ENCODE peak calls at places on chromosomes 3 and 15, in four cellular contexts. One of them, this sample, is unnamed.

GRCh38 chr3:99686955-99687612 is 48.7 kb downstream of the COL8A1 start:
- DNase-seq in AG10803: peak; percentile 71
- DNase-seq in cardiac fibroblast: peak; percentile 83
- DNase-seq in neural progenitor cell: peak; percentile 69
- DNase-seq in this sample: no peak

GRCh38 chr3:8458711-8459110 is 42.9 kb upstream of the LMCD1 start:
- DNase-seq in AG10803: peak; percentile 100
- DNase-seq in cardiac fibroblast: peak; percentile 69
- DNase-seq in neural progenitor cell: no peak
- DNase-seq in this sample: no peak

GRCh38 chr15:70831094-70831911 is 22.7 kb downstream of the LARP6 start:
- DNase-seq in AG10803: no peak
- DNase-seq in cardiac fibroblast: no peak
- DNase-seq in neural progenitor cell: no peak
- DNase-seq in this sample: no peak

GRCh38 chr3:177887475-177887874 is 648.8 kb upstream of the KCNMB2 start:
- DNase-seq in AG10803: no peak
- DNase-seq in cardiac fibroblast: no peak
- DNase-seq in neural progenitor cell: no peak
- DNase-seq in this sample: no peak

GRCh38 chr3:159246385-159246784 is 444.5 kb downstream of the MFSD1 start:
- DNase-seq in AG10803: no peak
- DNase-seq in cardiac fibroblast: no peak
- DNase-seq in neural progenitor cell: no peak
- DNase-seq in this sample: no peak

GRCh38 chr3:193693774-193694173 is 100.8 kb downstream of the OPA1 start:
- DNase-seq in AG10803: no peak
- DNase-seq in cardiac fibroblast: no peak
- DNase-seq in neural progenitor cell: no peak
- DNase-seq in this sample: no peak

GRCh38 chr3:37887062-37887461 is 25.4 kb downstream of the CTDSPL start:
- DNase-seq in AG10803: no peak
- DNase-seq in cardiac fibroblast: no peak
- DNase-seq in neural progenitor cell: no peak
- DNase-seq in this sample: no peak

GRCh38 chr3:197809356-197810020 is 18.4 kb downstream of the LRCH3 start:
- DNase-seq in AG10803: peak; percentile 93
- DNase-seq in cardiac fibroblast: peak; percentile 75
- DNase-seq in neural progenitor cell: no peak
- DNase-seq in this sample: no peak

GRCh38 chr3:196650740-196651311 is 11.3 kb downstream of the NRROS start:
- DNase-seq in AG10803: peak; percentile 96
- DNase-seq in cardiac fibroblast: peak; percentile 97
- DNase-seq in neural progenitor cell: no peak
- DNase-seq in this sample: peak; percentile 84

GRCh38 chr3:11690863-11691833 is 47.4 kb upstream of the VGLL4 start:
- DNase-seq in AG10803: peak; percentile 67
- DNase-seq in cardiac fibroblast: peak; percentile 48
- DNase-seq in neural progenitor cell: peak; percentile 7
- DNase-seq in this sample: no peak

GRCh38 chr15:89463113-89463512 is 33.3 kb downstream of the RHCG start:
- DNase-seq in AG10803: no peak
- DNase-seq in cardiac fibroblast: no peak
- DNase-seq in neural progenitor cell: no peak
- DNase-seq in this sample: no peak

GRCh38 chr3:156297582-156297981 is 177.2 kb downstream of the KCNAB1 start:
- DNase-seq in AG10803: no peak
- DNase-seq in cardiac fibroblast: no peak
- DNase-seq in neural progenitor cell: no peak
- DNase-seq in this sample: no peak

GRCh38 chr3:27756877-27757276 is 34.8 kb upstream of the EOMES start:
- DNase-seq in AG10803: no peak
- DNase-seq in cardiac fibroblast: peak; percentile 15
- DNase-seq in neural progenitor cell: no peak
- DNase-seq in this sample: no peak

GRCh38 chr3:49841126-49841525 is 15.2 kb downstream of the TRAIP start:
- DNase-seq in AG10803: no peak
- DNase-seq in cardiac fibroblast: peak; percentile 39
- DNase-seq in neural progenitor cell: peak; percentile 45
- DNase-seq in this sample: no peak

GRCh38 chr3:43885908-43886618 is 195.3 kb downstream of the ABHD5 start:
- DNase-seq in AG10803: no peak
- DNase-seq in cardiac fibroblast: no peak
- DNase-seq in neural progenitor cell: no peak
- DNase-seq in this sample: no peak

GRCh38 chr3:108437439-108437838 is 73.0 kb downstream of the MYH15 start:
- DNase-seq in AG10803: no peak
- DNase-seq in cardiac fibroblast: no peak
- DNase-seq in neural progenitor cell: no peak
- DNase-seq in this sample: no peak

GRCh38 chr15:97893988-97894387 is 66.5 kb upstream of the ARRDC4 start:
- DNase-seq in AG10803: no peak
- DNase-seq in cardiac fibroblast: no peak
- DNase-seq in neural progenitor cell: no peak
- DNase-seq in this sample: no peak

GRCh38 chr3:165667676-165668075 is 169.5 kb downstream of the BCHE start:
- DNase-seq in AG10803: no peak
- DNase-seq in cardiac fibroblast: no peak
- DNase-seq in neural progenitor cell: no peak
- DNase-seq in this sample: no peak

GRCh38 chr3:151308089-151308488 is 8.5 kb downstream of the GPR87 start:
- DNase-seq in AG10803: no peak
- DNase-seq in cardiac fibroblast: no peak
- DNase-seq in neural progenitor cell: no peak
- DNase-seq in this sample: no peak

GRCh38 chr3:98540346-98540745 is 8.6 kb downstream of the GPR15 start:
- DNase-seq in AG10803: no peak
- DNase-seq in cardiac fibroblast: no peak
- DNase-seq in neural progenitor cell: no peak
- DNase-seq in this sample: no peak

GRCh38 chr3:13214847-13215472 is 141.7 kb upstream of the IQSEC1 start:
- DNase-seq in AG10803: no peak
- DNase-seq in cardiac fibroblast: no peak
- DNase-seq in neural progenitor cell: no peak
- DNase-seq in this sample: no peak

GRCh38 chr3:100868894-100869293 is 124.3 kb downstream of the ABI3BP start:
- DNase-seq in AG10803: no peak
- DNase-seq in cardiac fibroblast: no peak
- DNase-seq in neural progenitor cell: no peak
- DNase-seq in this sample: no peak

GRCh38 chr3:122316368-122316767 is 8.7 kb upstream of the CSTA start:
- DNase-seq in AG10803: no peak
- DNase-seq in cardiac fibroblast: no peak
- DNase-seq in neural progenitor cell: no peak
- DNase-seq in this sample: no peak

GRCh38 chr15:101406014-101406413 is 83.5 kb downstream of the PCSK6 start:
- DNase-seq in AG10803: no peak
- DNase-seq in cardiac fibroblast: no peak
- DNase-seq in neural progenitor cell: no peak
- DNase-seq in this sample: no peak

GRCh38 chr3:161028485-161029018 is 76.6 kb downstream of the B3GALNT1 start:
- DNase-seq in AG10803: no peak
- DNase-seq in cardiac fibroblast: no peak
- DNase-seq in neural progenitor cell: peak; percentile 36
- DNase-seq in this sample: no peak

GRCh38 chr3:124882749-124883148 is 4.4 kb downstream of the ITGB5 start:
- DNase-seq in AG10803: no peak
- DNase-seq in cardiac fibroblast: no peak
- DNase-seq in neural progenitor cell: peak; percentile 84
- DNase-seq in this sample: no peak

GRCh38 chr3:124877617-124878016 is 9.5 kb downstream of the ITGB5 start:
- DNase-seq in AG10803: no peak
- DNase-seq in cardiac fibroblast: no peak
- DNase-seq in neural progenitor cell: no peak
- DNase-seq in this sample: no peak

GRCh38 chr3:124881976-124882697 is 5.0 kb downstream of the ITGB5 start:
- DNase-seq in AG10803: peak; percentile 40
- DNase-seq in cardiac fibroblast: no peak
- DNase-seq in neural progenitor cell: no peak
- DNase-seq in this sample: no peak

GRCh38 chr3:124878561-124879394 is 8.4 kb downstream of the ITGB5 start:
- DNase-seq in AG10803: peak; percentile 99
- DNase-seq in cardiac fibroblast: peak; percentile 92
- DNase-seq in neural progenitor cell: no peak
- DNase-seq in this sample: peak; percentile 93

DNA sequence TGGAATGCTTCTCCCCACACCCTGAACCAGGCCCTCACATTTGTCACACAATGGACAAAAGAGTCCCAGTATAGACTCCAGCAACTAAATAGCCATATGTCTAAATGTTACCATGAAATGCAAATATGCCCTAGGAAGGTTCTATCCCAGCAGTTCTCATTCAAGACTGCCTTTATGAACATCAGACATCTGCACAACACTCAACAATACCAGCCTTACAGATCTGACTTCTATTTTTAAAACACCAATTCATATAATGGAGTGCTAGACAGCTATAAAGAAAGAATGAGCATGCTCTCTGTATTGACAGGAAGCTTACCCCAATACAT is 7.8 kb downstream of the ITGB5 start:
- DNase-seq in AG10803: no peak
- DNase-seq in cardiac fibroblast: no peak
- DNase-seq in neural progenitor cell: no peak
- DNase-seq in this sample: no peak
- H3K4me3 ChIP-seq in AG10803: no peak overlapping the region
- H3K4me3 ChIP-seq in cardiac fibroblast: no peak overlapping the region
- H3K4me3 ChIP-seq in neural progenitor cell: no peak overlapping the region
- H3K4me3 ChIP-seq in this sample: no peak overlapping the region

DNA sequence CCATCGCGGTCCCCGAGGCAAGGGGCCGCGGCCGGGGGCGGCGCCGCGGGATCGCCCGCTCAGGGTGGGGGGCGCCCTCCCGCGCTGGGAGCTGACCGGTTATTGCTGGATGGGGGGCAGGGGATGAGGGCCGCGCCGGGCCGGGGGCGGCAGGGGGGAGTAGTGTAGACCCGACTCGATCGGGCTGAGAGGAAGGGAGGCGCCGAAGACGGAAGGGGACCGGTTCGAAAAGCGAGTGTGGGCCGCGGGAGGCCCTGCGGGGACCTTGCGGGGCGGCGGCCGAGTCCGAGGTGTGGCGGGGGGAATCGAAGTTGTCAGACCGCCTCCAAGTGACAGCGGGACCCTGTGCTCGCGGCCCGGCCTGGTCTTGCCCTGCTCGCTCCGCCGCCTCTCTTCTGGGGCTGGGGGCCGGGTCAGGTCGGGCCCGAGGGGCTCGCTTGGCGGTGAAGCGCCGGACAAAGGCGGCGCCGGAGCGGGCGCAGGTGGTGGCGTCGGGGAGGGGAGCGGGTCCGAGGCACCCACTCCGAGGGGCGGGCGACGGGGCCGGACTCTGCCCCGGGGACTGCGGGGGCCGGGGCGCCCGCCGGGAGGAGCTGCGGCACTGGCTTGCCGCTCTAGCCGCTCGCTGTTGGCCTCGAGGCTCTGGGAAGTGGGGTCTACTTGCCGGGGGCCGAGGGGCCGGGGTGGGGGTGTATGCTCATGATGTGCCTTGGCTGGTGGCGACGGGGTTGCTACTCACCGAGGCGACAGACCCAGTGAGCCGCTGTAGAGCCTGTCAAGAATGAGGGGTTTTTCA is 1.2 kb downstream of the BAHD1 start:
- DNase-seq in AG10803: no peak
- DNase-seq in cardiac fibroblast: no peak
- DNase-seq in neural progenitor cell: peak; percentile 69
- DNase-seq in this sample: no peak
- TF ChIP-seq CTCF in AG10803: no peak
- TF ChIP-seq CTCF in cardiac fibroblast: no peak
- TF ChIP-seq CTCF in neural progenitor cell: peak; percentile 5
- TF ChIP-seq CTCF in this sample: no peak

DNA sequence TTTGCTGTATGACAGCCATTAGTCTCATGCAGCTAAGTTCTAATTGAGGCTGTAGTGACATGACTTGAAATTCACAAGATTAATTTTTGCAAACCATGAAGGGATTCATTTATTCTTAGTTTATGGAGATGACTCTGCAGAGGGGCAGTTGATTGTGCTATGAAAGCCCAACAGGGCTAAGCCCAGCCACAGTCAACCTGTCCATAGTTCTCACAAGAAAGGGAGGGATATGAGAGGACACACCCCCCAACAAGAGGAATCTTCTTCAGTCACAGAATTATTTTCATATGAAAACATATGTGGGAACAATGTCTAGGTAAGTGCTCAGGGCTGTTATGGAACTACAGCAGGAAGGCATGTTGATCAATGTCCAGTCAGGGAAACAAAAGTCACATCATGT is 61.9 kb upstream of the ABHD17C start:
- DNase-seq in AG10803: no peak
- DNase-seq in cardiac fibroblast: no peak
- DNase-seq in neural progenitor cell: no peak
- DNase-seq in this sample: no peak
- H3K4me3 ChIP-seq in AG10803: no peak overlapping the region
- H3K4me3 ChIP-seq in cardiac fibroblast: no peak overlapping the region
- H3K4me3 ChIP-seq in neural progenitor cell: no peak overlapping the region
- H3K4me3 ChIP-seq in this sample: no peak overlapping the region

DNA sequence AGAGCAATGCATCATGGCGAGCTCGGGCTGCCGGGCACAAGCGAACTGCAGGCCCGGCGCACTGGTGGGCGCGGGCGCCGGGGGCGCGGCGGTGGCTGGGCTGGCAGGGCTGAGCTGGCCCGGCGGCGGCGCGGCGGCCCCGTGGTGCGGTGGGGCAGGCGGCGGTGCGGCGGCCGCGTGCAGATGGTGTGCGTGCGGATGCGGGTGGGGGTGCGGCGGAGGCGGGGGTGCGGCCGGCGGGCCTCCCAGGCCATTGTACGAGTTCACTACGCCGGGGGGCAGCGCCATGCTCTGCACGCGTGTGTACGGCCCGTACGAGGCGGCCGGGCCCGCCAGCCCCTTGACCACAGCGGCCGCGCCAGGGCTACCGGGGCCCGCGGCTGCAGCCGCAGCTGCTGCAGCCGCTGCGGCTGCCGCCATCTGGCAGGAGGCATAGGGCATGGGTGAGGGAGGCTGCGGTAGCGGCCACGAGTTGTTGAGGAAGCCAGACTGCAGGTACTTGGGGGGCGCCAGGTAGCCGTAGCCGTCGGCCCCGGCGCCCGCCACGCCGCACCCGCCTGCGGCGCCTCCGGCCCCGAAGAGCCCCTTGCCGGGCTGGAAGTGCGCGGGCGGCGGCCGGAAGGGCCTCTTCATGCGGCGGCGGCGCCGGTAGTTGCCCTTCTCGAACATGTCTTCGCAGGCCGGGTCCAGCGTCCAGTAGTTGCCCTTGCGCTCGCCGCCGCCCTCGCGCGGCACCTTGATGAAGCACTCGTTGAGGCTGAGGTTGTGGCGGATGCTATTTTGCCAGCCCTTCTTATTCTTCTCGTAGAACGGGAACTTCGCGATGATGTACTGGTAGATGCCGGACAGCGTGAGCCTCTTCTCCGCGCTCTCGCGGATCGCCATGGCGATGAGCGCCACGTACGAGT is 1.0 kb downstream of the FOXL2 start:
- DNase-seq in AG10803: peak; percentile 62
- DNase-seq in cardiac fibroblast: no peak
- DNase-seq in neural progenitor cell: peak; percentile 66
- DNase-seq in this sample: no peak
- TF ChIP-seq CTCF in AG10803: peak; percentile 45
- TF ChIP-seq CTCF in cardiac fibroblast: peak; percentile 18
- TF ChIP-seq CTCF in neural progenitor cell: peak; percentile 41
- TF ChIP-seq CTCF in this sample: peak; percentile 17

GRCh38 chr15:68114840-68115239 is 60.7 kb downstream of the PIAS1 start:
- DNase-seq in AG10803: no peak
- DNase-seq in cardiac fibroblast: no peak
- DNase-seq in neural progenitor cell: no peak
- DNase-seq in this sample: no peak
- H3K4me3 ChIP-seq in AG10803: peak overlapping the region; percentile 49
- H3K4me3 ChIP-seq in cardiac fibroblast: peak overlapping the region; percentile 41
- H3K4me3 ChIP-seq in neural progenitor cell: no peak overlapping the region
- H3K4me3 ChIP-seq in this sample: no peak overlapping the region

This sample was measured in HFF-Myc.